ENCODE peak calls at places on chromosomes 4 and X, in five cellular contexts. One of them, this sample, is unnamed.

GRCh38 chr4:105158837-105159236 is 12.2 kb downstream of the TET2 start:
- DNase-seq in omental fat pad: no peak
- DNase-seq in RPMI7951: no peak
- DNase-seq in DND-41: no peak
- DNase-seq in progenitor cell of endocrine pancreas: no peak
- DNase-seq in this sample: no peak

GRCh38 chr4:147879676-147880075 is 147.8 kb downstream of the ARHGAP10 start:
- DNase-seq in omental fat pad: no peak
- DNase-seq in RPMI7951: no peak
- DNase-seq in DND-41: no peak
- DNase-seq in progenitor cell of endocrine pancreas: no peak
- DNase-seq in this sample: no peak

GRCh38 chr4:142708231-142708630 is 137.9 kb downstream of the INPP4B start:
- DNase-seq in omental fat pad: no peak
- DNase-seq in RPMI7951: no peak
- DNase-seq in DND-41: no peak
- DNase-seq in progenitor cell of endocrine pancreas: no peak
- DNase-seq in this sample: no peak

GRCh38 chrX:41621236-41621651 is 67.5 kb upstream of the GPR34 start:
- DNase-seq in omental fat pad: no peak
- DNase-seq in RPMI7951: peak
- DNase-seq in DND-41: no peak
- DNase-seq in progenitor cell of endocrine pancreas: no peak
- DNase-seq in this sample: no peak

GRCh38 chrX:119617511-119618164 is 11.4 kb upstream of the NKRF start:
- DNase-seq in omental fat pad: no peak
- DNase-seq in RPMI7951: no peak
- DNase-seq in DND-41: no peak
- DNase-seq in progenitor cell of endocrine pancreas: no peak
- DNase-seq in this sample: no peak

GRCh38 chr4:111601671-111602070 is 543.6 kb upstream of the FAM241A start:
- DNase-seq in omental fat pad: no peak
- DNase-seq in RPMI7951: no peak
- DNase-seq in DND-41: no peak
- DNase-seq in progenitor cell of endocrine pancreas: no peak
- DNase-seq in this sample: no peak

GRCh38 chrX:10769165-10769564 is 148.8 kb upstream of the MID1 start:
- DNase-seq in omental fat pad: no peak
- DNase-seq in RPMI7951: peak
- DNase-seq in DND-41: no peak
- DNase-seq in progenitor cell of endocrine pancreas: no peak
- DNase-seq in this sample: no peak

GRCh38 chr4:108094923-108095482 is 73.7 kb downstream of the LEF1 start:
- DNase-seq in omental fat pad: no peak
- DNase-seq in RPMI7951: no peak
- DNase-seq in DND-41: no peak
- DNase-seq in progenitor cell of endocrine pancreas: no peak
- DNase-seq in this sample: no peak

GRCh38 chr4:123616970-123617392 is 220.4 kb downstream of the SPRY1 start:
- DNase-seq in omental fat pad: no peak
- DNase-seq in RPMI7951: peak
- DNase-seq in DND-41: peak
- DNase-seq in progenitor cell of endocrine pancreas: no peak
- DNase-seq in this sample: no peak

GRCh38 chrX:76555816-76556215 is 128.3 kb downstream of the MAGEE1 start:
- DNase-seq in omental fat pad: no peak
- DNase-seq in RPMI7951: peak
- DNase-seq in DND-41: no peak
- DNase-seq in progenitor cell of endocrine pancreas: no peak
- DNase-seq in this sample: peak

GRCh38 chr4:3193531-3194203 is 55.3 kb upstream of the MSANTD1 start:
- DNase-seq in omental fat pad: no peak
- DNase-seq in RPMI7951: peak
- DNase-seq in DND-41: no peak
- DNase-seq in progenitor cell of endocrine pancreas: no peak
- DNase-seq in this sample: no peak

GRCh38 chrX:13868481-13869040 is 51.7 kb upstream of the GPM6B start:
- DNase-seq in omental fat pad: no peak
- DNase-seq in RPMI7951: no peak
- DNase-seq in DND-41: no peak
- DNase-seq in progenitor cell of endocrine pancreas: no peak
- DNase-seq in this sample: no peak

GRCh38 chr4:76752911-76753494 is 144.9 kb downstream of the SOWAHB start:
- DNase-seq in omental fat pad: no peak
- DNase-seq in RPMI7951: peak
- DNase-seq in DND-41: no peak
- DNase-seq in progenitor cell of endocrine pancreas: no peak
- DNase-seq in this sample: no peak

GRCh38 chr4:120682981-120683380 is 239.5 kb downstream of the PRDM5 start:
- DNase-seq in omental fat pad: no peak
- DNase-seq in RPMI7951: peak
- DNase-seq in DND-41: no peak
- DNase-seq in progenitor cell of endocrine pancreas: no peak
- DNase-seq in this sample: no peak

GRCh38 chrX:41906515-41907165 is 16.7 kb downstream of the CASK start:
- DNase-seq in omental fat pad: no peak
- DNase-seq in RPMI7951: peak
- DNase-seq in DND-41: no peak
- DNase-seq in progenitor cell of endocrine pancreas: no peak
- DNase-seq in this sample: no peak

GRCh38 chrX:44344194-44344593 is 722 bp upstream of the EFHC2 start:
- DNase-seq in omental fat pad: no peak
- DNase-seq in RPMI7951: no peak
- DNase-seq in DND-41: no peak
- DNase-seq in progenitor cell of endocrine pancreas: no peak
- DNase-seq in this sample: no peak

GRCh38 chr4:139007640-139008039 is 7.9 kb upstream of the NOCT start:
- DNase-seq in omental fat pad: no peak
- DNase-seq in RPMI7951: peak
- DNase-seq in DND-41: no peak
- DNase-seq in progenitor cell of endocrine pancreas: no peak
- DNase-seq in this sample: no peak

GRCh38 chrX:50762578-50762977 is 51.4 kb downstream of the SHROOM4 start:
- DNase-seq in omental fat pad: no peak
- DNase-seq in RPMI7951: no peak
- DNase-seq in DND-41: no peak
- DNase-seq in progenitor cell of endocrine pancreas: no peak
- DNase-seq in this sample: no peak

GRCh38 chrX:30941898-30942297 is 52.8 kb upstream of the TAB3 start:
- DNase-seq in omental fat pad: no peak
- DNase-seq in RPMI7951: no peak
- DNase-seq in DND-41: no peak
- DNase-seq in progenitor cell of endocrine pancreas: no peak
- DNase-seq in this sample: no peak

This sample was measured in glutamatergic neuron.